ENCODE peak calls at places on chromosomes 6 and 20, in five cellular contexts. P is SK-N-SH, L is H1, U is HepG2, N is K562. M is an unnamed sample.
A peak's percentile ranks its signal among the peaks of the same experiment; 100 is the strongest.

GRCh38 chr6:11810039-11810541 is 31.5 kb upstream of the ADTRP start:
- DNase-seq in L (no peak), N (peak; percentile 31), U (no peak), P (no peak), M (no peak)

GRCh38 chr6:13803581-13803980 is 10.8 kb downstream of the MCUR1 start:
- DNase-seq in N (no peak), U (no peak), P (no peak), L (no peak), M (no peak)

GRCh38 chr20:63974402-63975200 is 4.8 kb downstream of the SAMD10 start:
- DNase-seq in P (peak; percentile 14), N (no peak), L (no peak), U (no peak), M (no peak)

GRCh38 chr6:75213112-75213511 is 7.3 kb upstream of the COL12A1 start:
- DNase-seq in N (no peak), L (no peak), P (no peak), U (no peak), M (no peak)

GRCh38 chr6:156832166-156832743 is 55.1 kb downstream of the ARID1B start:
- DNase-seq in P (peak; percentile 59), N (peak; percentile 67), U (no peak), L (no peak), M (no peak)

GRCh38 chr6:49556429-49556837 is 6.0 kb downstream of the C6orf141 start:
- DNase-seq in N (peak; percentile 41), L (no peak), U (peak; percentile 89), P (no peak), M (no peak)

GRCh38 chr6:158206740-158207451 is 38.7 kb downstream of the GTF2H5 start:
- DNase-seq in P (no peak), L (no peak), U (no peak), N (no peak), M (no peak)

GRCh38 chr6:80520195-80520594 is 413.7 kb downstream of the BCKDHB start:
- DNase-seq in P (no peak), U (no peak), L (no peak), N (no peak), M (no peak)

GRCh38 chr6:71582820-71583219 is 294.2 kb downstream of the OGFRL1 start:
- DNase-seq in L (no peak), U (no peak), N (no peak), P (no peak), M (no peak)

GRCh38 chr6:34546551-34547321 is 9.4 kb downstream of the SPDEF start:
- DNase-seq in N (no peak), P (no peak), U (no peak), L (no peak), M (no peak)

GRCh38 chr6:11585426-11586016 is 48.0 kb downstream of the TMEM170B start:
- DNase-seq in P (peak; percentile 51), N (peak; percentile 29), U (peak; percentile 55), L (no peak), M (no peak)

GRCh38 chr6:151014404-151015150 is 149.1 kb downstream of the MTHFD1L start:
- DNase-seq in U (peak; percentile 80), P (peak; percentile 73), N (peak; percentile 72), L (peak; percentile 80), M (peak; percentile 29)

GRCh38 chr20:6882911-6883310 is 115.4 kb downstream of the BMP2 start:
- DNase-seq in U (no peak), P (no peak), L (no peak), N (no peak), M (no peak)

GRCh38 chr6:34292954-34293353 is 44.1 kb upstream of the SMIM29 start:
- DNase-seq in P (no peak), N (no peak), U (no peak), L (no peak), M (no peak)

GRCh38 chr20:57195023-57195758 is 71.2 kb downstream of the BMP7 start:
- DNase-seq in N (no peak), L (no peak), P (no peak), U (no peak), M (no peak)

GRCh38 chr6:48826318-48826595 is 636.8 kb downstream of the MMUT start:
- DNase-seq in N (no peak), P (no peak), L (no peak), U (no peak), M (no peak)

GRCh38 chr20:1817577-1818211 is 77.5 kb upstream of the SIRPA start:
- DNase-seq in P (no peak), L (no peak), U (no peak), N (no peak), M (no peak)

GRCh38 chr6:74074609-74075008 is 378.6 kb downstream of the CD109 start:
- DNase-seq in N (no peak), P (no peak), L (no peak), U (no peak), M (no peak)

GRCh38 chr6:35449287-35449881 is 2.8 kb upstream of the FANCE start:
- DNase-seq in U (peak; percentile 80), N (peak; percentile 81), L (peak; percentile 56), P (peak; percentile 85), M (peak; percentile 73)

GRCh38 chr6:144415014-144415413 is 129.9 kb downstream of the UTRN start:
- DNase-seq in N (no peak), U (peak; percentile 95), P (no peak), L (no peak), M (no peak)

GRCh38 chr6:135163440-135163738 is 17.7 kb upstream of the MYB start:
- DNase-seq in U (no peak), P (no peak), N (no peak), L (no peak), M (no peak)

GRCh38 chr6:135159531-135159930 is 21.6 kb upstream of the MYB start:
- DNase-seq in L (no peak), N (no peak), U (no peak), P (no peak), M (no peak)

GRCh38 chr6:135162678-135163439 is 18.2 kb upstream of the MYB start:
- DNase-seq in N (peak; percentile 73), P (peak; percentile 50), U (peak; percentile 23), L (peak; percentile 93), M (no peak)

GRCh38 chr6:135161411-135161810 is 19.7 kb upstream of the MYB start:
- DNase-seq in L (no peak), N (no peak), U (no peak), P (no peak), M (no peak)

DNA sequence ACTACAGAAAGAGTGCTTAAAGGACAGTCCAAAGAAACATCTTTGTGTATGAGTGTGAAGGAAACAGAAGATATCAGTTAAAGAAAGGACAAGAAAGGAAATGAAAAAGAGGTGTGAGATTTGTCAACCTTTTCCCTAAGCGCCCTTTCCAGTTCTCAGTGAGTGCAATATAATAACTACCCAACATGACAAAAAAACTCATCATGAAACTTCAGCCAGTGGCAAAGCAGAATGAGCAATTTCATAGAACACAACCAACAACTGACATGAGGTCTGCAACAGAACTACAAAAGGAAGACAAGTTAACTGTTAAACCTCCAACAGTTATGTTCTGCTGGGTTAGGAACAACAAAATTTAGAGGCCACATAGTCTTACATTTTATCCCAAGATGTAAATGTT is 19.1 kb upstream of the MYB start:
- DNase-seq in L (no peak), N (no peak), U (no peak), P (no peak), M (no peak)
- TF ChIP-seq TAF1 in L (no peak), N (no peak), U (no peak), P (no peak), M (no peak)

GRCh38 chr6:81792826-81793225 is 40.3 kb upstream of the TENT5A start:
- DNase-seq in P (no peak), U (no peak), N (no peak), L (no peak), M (no peak)

GRCh38 chr6:81790034-81790433 is 37.6 kb upstream of the TENT5A start:
- DNase-seq in L (no peak), P (no peak), N (no peak), U (no peak), M (no peak)

GRCh38 chr6:81793811-81794210 is 41.3 kb upstream of the TENT5A start:
- DNase-seq in P (no peak), N (no peak), L (no peak), U (no peak), M (no peak)

GRCh38 chr6:81789303-81789702 is 36.8 kb upstream of the TENT5A start:
- DNase-seq in U (no peak), P (no peak), N (no peak), L (no peak), M (no peak)

GRCh38 chr6:81791756-81792155 is 39.3 kb upstream of the TENT5A start:
- DNase-seq in P (no peak), U (no peak), L (no peak), N (no peak), M (no peak)
- TF ChIP-seq TAF1 in P (no peak), U (no peak), L (no peak), N (no peak), M (no peak)

DNA sequence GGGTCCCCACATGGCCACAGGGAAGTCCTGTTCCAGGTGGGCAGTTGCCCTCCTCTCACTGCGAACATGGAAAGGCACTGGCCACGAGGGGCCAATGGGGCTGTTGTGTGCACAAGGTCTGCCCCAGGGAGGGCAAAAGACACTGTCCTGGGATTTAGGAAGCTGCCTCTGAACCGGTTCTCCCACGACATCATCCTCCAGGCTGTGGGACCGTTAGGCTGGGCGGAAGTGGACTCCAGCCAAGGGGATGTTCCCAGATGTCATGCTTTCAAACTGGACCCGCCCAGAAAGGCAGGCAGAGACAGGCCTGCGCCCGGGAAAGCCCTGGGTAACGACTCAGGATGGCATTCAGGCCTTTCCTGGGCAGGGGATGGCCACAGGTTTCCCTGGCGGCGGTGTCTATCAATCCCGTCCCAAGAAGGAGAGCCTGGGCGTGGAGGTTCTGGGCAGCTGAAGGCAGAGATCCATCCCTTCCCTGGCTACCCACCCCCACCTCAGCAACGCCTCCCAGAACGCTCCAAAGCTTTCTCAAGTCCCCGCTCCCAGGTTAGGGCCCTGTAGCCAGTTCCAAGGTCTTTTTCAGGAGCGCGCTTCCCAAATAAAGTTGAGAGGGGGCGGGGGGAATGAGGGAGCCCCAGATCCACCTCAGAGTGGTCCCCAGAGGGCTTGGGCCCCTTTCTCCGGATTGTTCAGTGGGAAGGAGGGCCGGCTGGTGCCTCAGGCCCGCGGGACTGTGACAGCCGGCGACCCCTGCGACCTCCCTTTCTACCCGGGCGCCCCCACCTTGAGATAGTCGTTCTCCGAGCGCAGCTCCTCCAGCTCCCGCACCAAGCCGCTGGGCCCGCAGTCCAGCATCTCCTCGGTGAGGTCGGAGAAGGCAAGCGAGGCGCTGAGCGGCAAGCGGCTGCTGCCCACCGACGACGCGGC is 13.8 kb upstream of the TLDC2 start:
- DNase-seq in N (peak; percentile 72), L (peak; percentile 61), U (peak; percentile 87), P (peak; percentile 91), M (no peak)
- TF ChIP-seq TAF1 in N (peak; percentile 48), L (no peak), U (peak; percentile 87), P (peak; percentile 80), M (no peak)

DNA sequence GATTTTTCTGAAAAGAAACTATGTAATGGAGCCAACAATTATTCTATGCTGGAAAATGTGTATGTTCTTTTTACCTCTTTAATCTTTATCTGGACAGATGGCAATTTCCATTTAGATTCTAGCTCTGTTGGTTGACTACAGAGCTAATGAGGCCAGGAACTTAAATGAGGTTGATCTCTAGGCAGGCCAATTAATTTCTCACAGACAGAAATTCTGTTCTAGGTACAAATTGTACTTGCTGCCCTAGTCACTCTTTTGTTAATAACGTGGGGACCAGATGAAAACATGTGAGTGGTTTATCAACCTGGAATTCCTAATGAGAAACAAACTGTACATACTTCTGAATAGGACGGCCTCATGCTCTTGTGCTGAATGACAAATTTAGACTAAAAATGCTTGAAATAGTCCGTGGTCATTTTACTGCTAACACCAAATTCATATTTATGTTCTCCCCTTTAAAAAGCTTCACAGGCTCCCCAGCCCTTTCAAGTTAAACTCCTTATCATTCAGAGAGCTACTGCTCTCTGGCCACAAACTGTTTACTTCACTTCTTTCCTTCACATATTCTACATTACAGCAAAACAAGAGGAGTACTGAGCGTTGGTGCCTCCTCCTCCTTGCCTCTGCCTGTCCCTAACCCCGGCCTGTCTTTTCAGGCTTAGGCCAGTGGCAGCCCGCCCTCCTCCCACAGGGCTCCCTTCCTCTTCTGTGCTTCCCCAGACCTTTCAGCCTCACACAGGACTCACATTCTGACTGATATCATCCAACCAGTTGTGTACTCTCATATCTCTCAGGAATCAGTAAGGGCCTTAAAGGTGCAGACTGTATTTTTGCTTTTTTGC is 41.4 kb downstream of the DTNBP1 start:
- DNase-seq in P (peak; percentile 52), N (peak; percentile 37), L (no peak), U (no peak), M (no peak)
- TF ChIP-seq TAF1 in P (no peak), N (peak; percentile 74), L (no peak), U (no peak), M (peak; percentile 53)

M was measured in GM12891.